ENCODE peak calls at places on chromosomes 2 and 18, in six cellular contexts. M is neural progenitor cell, R is AG04450, Z is neuronal stem cell, O is K562, F is lower lobe of right lung. N is an unnamed sample.

GRCh38 chr2:3605013-3605961 is 10.4 kb downstream of the COLEC11 start:
- DNase-seq in M (no peak), R (no peak), Z (no peak), O (peak; percentile 87), F (no peak), N (peak; percentile 48)

GRCh38 chr2:164061129-164061746 is 325.4 kb upstream of the FIGN start:
- DNase-seq in M (peak; percentile 76), R (no peak), Z (peak; percentile 40), O (peak; percentile 3), F (no peak), N (no peak)

GRCh38 chr2:132383956-132384355 is 32.6 kb upstream of the GPR39 start:
- DNase-seq in M (peak; percentile 18), R (no peak), Z (no peak), O (peak; percentile 8), F (no peak), N (no peak)

GRCh38 chr2:171545086-171545485 is 22.8 kb downstream of the CYBRD1 start:
- DNase-seq in M (no peak), R (no peak), Z (no peak), O (no peak), F (no peak), N (no peak)

GRCh38 chr2:172484253-172484652 is 56.9 kb downstream of the ITGA6 start:
- DNase-seq in M (no peak), R (no peak), Z (no peak), O (peak; percentile 35), F (no peak), N (peak; percentile 46)

GRCh38 chr18:26621161-26622026 is 73.0 kb upstream of the KCTD1 start:
- DNase-seq in M (peak; percentile 72), R (no peak), Z (peak; percentile 27), O (peak; percentile 53), F (peak; percentile 73), N (peak; percentile 23)

GRCh38 chr2:45731146-45731545 is 79.7 kb downstream of the PRKCE start:
- DNase-seq in M (no peak), R (no peak), Z (no peak), O (no peak), F (no peak), N (no peak)

GRCh38 chr2:10148268-10148667 is 25.7 kb downstream of the RRM2 start:
- DNase-seq in M (no peak), R (no peak), Z (no peak), O (no peak), F (no peak), N (no peak)

GRCh38 chr18:14949800-14950415 is 201.9 kb downstream of the ANKRD30B start:
- DNase-seq in M (no peak), R (no peak), Z (no peak), O (no peak), F (no peak), N (no peak)

GRCh38 chr2:12663306-12664037 is 53.3 kb upstream of the TRIB2 start:
- DNase-seq in M (no peak), R (no peak), Z (no peak), O (no peak), F (no peak), N (no peak)

GRCh38 chr18:60191926-60192325 is 180.6 kb downstream of the MC4R start:
- DNase-seq in M (no peak), R (no peak), Z (no peak), O (no peak), F (no peak), N (no peak)

GRCh38 chr2:74095629-74096028 is 52.1 kb downstream of the BOLA3 start:
- DNase-seq in M (no peak), R (no peak), Z (no peak), O (no peak), F (no peak), N (no peak)

GRCh38 chr2:236769981-236770671 is 200.5 kb downstream of the ACKR3 start:
- DNase-seq in M (no peak), R (peak; percentile 29), Z (no peak), O (no peak), F (no peak), N (no peak)

GRCh38 chr2:63764630-63765029 is 77.1 kb upstream of the UGP2 start:
- DNase-seq in M (no peak), R (no peak), Z (no peak), O (no peak), F (no peak), N (no peak)

GRCh38 chr2:170819941-170820646 is 3.4 kb downstream of the GAD1 start:
- DNase-seq in M (peak; percentile 70), R (no peak), Z (peak; percentile 31), O (no peak), F (no peak), N (no peak)

GRCh38 chr18:79525556-79526467 is 130.1 kb downstream of the NFATC1 start:
- DNase-seq in M (no peak), R (no peak), Z (no peak), O (no peak), F (peak; percentile 63), N (no peak)

GRCh38 chr2:197919487-197919886 is 115.1 kb downstream of the PLCL1 start:
- DNase-seq in M (no peak), R (no peak), Z (no peak), O (no peak), F (no peak), N (no peak)

GRCh38 chr2:118312963-118313756 is 224.9 kb downstream of the INSIG2 start:
- DNase-seq in M (peak; percentile 20), R (no peak), Z (no peak), O (peak; percentile 15), F (no peak), N (no peak)

GRCh38 chr18:48441405-48441881 is 32.3 kb upstream of the ZBTB7C start:
- DNase-seq in M (no peak), R (no peak), Z (no peak), O (no peak), F (no peak), N (no peak)

GRCh38 chr2:239163306-239164070 is 237.3 kb downstream of the HDAC4 start:
- DNase-seq in M (no peak), R (no peak), Z (no peak), O (no peak), F (peak; percentile 37), N (no peak)

GRCh38 chr2:10124538-10125045 is 2.1 kb downstream of the RRM2 start:
- DNase-seq in M (peak; percentile 82), R (peak; percentile 52), Z (peak; percentile 60), O (peak; percentile 84), F (no peak), N (no peak)

GRCh38 chr2:49780949-49781348 is 626.6 kb upstream of the FSHR start:
- DNase-seq in M (no peak), R (no peak), Z (no peak), O (no peak), F (no peak), N (no peak)

GRCh38 chr2:213317929-213318328 is 33.7 kb downstream of the SPAG16 start:
- DNase-seq in M (no peak), R (peak; percentile 11), Z (no peak), O (no peak), F (no peak), N (no peak)

GRCh38 chr2:3282056-3282998 is 95.3 kb downstream of the EIPR1 start:
- DNase-seq in M (no peak), R (peak; percentile 23), Z (no peak), O (no peak), F (no peak), N (no peak)

GRCh38 chr18:32093106-32093511 is 1.4 kb downstream of the RNF138 start:
- DNase-seq in M (peak; percentile 86), R (peak; percentile 11), Z (peak; percentile 53), O (peak; percentile 69), F (peak; percentile 70), N (peak; percentile 51)

GRCh38 chr2:131148426-131148825 is 43.3 kb downstream of the PLEKHB2 start:
- DNase-seq in M (no peak), R (no peak), Z (no peak), O (peak; percentile 31), F (no peak), N (no peak)

DNA sequence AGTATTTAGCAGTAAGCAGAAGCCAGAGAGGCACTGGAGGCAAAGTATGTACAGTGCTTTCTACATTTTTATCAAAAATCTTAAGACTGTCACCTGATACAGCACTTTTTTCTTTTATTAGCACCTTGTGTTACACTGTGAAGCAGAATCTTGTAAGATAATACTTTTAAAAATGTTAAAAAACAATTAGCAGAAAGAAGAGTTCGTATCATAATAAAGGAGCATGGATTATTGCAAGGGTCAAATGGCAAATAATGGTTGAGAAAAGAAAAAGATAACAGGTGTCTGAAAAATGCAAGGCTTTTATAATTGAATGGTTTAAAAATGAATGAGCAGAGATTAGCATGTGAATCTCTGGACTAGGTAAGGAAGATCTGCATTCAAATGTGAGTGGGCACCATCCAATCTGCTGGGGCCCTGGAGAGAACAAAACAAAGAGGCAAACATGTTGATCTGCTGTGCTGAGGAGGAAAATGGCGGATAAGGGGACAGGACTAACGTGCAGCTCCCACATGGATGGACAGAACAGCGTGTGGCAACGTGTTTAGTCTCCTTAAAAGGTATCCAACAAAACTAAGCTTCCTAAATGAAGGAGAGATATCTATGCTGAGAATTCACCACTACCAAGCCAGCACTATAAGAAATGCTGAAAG is 9.5 kb downstream of the CEBPZOS start:
- DNase-seq in M (peak; percentile 34), R (no peak), Z (no peak), O (no peak), F (no peak), N (no peak)
- H3K9me3 ChIP-seq in M (peaks cover 10% of the 10 kb centered on the region), R (peaks cover 13% of the 10 kb centered on the region), Z (peaks cover 40% of the 10 kb centered on the region), O (peaks cover 27% of the 10 kb centered on the region), F (no peaks in the 10 kb centered on the region), N (no peaks in the 10 kb centered on the region)

GRCh38 chr18:9734189-9734588 is 26.1 kb downstream of the RAB31 start:
- DNase-seq in M (no peak), R (no peak), Z (no peak), O (no peak), F (no peak), N (no peak)
- H3K4me3 ChIP-seq in M (no peak overlapping the region), R (no peak overlapping the region), Z (no peak overlapping the region), O (no peak overlapping the region), F (no peak overlapping the region), N (no peak overlapping the region)

DNA sequence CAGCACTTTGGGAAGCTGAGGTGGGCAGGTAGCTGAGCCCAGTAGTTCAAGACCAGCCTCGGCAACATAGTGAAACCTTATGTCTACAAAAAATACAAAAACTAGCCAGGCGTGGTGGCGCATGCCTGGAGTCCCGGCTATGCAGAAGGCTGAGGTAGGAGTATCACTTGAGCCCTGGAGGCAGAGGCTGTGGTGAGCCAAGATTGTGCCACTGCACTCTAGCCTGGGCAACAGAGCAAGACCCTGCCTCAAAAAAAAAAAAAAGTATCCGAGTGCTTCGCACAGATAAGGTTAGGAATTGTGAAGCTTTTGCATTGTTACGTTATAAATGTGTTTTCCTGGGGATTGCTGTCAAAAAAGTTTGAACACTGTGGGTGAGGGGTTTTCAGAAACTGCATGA is 4.1 kb downstream of the CTDSP1 start:
- DNase-seq in M (no peak), R (no peak), Z (no peak), O (no peak), F (no peak), N (no peak)
- H3K9me3 ChIP-seq in M (no peaks in the 10 kb centered on the region), R (no peaks in the 10 kb centered on the region), Z (no peaks in the 10 kb centered on the region), O (no peaks in the 10 kb centered on the region), F (no peaks in the 10 kb centered on the region), N (no peaks in the 10 kb centered on the region)

DNA sequence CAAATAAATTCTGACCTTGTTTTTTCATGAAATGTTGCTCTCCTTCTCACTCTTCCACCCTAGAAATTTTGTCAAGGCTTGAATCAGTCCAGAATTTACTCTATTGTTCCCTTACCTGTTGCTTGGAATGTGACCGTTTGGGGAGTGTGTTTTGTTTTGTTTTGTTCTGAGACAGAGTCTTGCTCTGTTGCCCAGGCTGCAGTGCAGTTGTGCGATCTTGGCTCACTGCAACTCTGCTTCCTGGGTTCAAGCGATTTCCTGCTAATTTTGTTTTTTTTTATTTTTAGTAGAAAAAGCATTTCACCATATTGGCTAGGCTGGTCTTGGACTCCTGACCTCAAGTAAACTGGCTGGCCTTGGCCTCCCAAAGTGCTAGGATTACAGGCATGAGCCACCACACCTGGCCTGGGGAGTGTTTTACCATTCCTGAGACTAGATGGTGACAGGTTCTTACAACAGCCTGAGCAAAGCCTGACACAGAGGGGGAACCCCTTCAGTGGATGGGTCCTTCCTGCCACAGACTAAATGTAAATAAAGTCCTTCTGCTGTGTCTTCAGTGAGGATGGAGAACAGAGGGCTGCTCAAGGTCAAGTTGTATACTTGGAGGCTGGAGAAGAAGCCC is 52.0 kb downstream of the HAUS1 start:
- DNase-seq in M (no peak), R (no peak), Z (no peak), O (no peak), F (no peak), N (peak; percentile 8)
- H3K4me3 ChIP-seq in M (no peak overlapping the region), R (no peak overlapping the region), Z (no peak overlapping the region), O (no peak overlapping the region), F (no peak overlapping the region), N (peak overlapping the region; percentile 8)

N was measured in naive thymus-derived CD4-positive, alpha-beta T cell.